ENCODE peak calls at places on chromosomes 13 and 19, in four cellular contexts. One of them, this sample, is unnamed.

GRCh38 chr19:5134683-5135082 is 165.8 kb downstream of the KDM4B start:
- DNase-seq in prostate gland: no peak
- DNase-seq in sigmoid colon: no peak
- DNase-seq in CD4-positive, alpha-beta T cell: no peak
- DNase-seq in this sample: no peak

GRCh38 chr13:114099191-114099590 is 33.2 kb downstream of the RASA3 start:
- DNase-seq in sigmoid colon: peak
- DNase-seq in CD4-positive, alpha-beta T cell: no peak
- DNase-seq in prostate gland: peak
- DNase-seq in this sample: peak

GRCh38 chr13:29917573-29918091 is 67.2 kb upstream of the UBL3 start:
- DNase-seq in prostate gland: no peak
- DNase-seq in sigmoid colon: no peak
- DNase-seq in CD4-positive, alpha-beta T cell: no peak
- DNase-seq in this sample: no peak

GRCh38 chr19:33301011-33301899 is 1.1 kb downstream of the CEBPA start:
- DNase-seq in CD4-positive, alpha-beta T cell: no peak
- DNase-seq in prostate gland: peak
- DNase-seq in sigmoid colon: peak
- DNase-seq in this sample: peak

GRCh38 chr13:33182729-33183128 is 102.8 kb downstream of the STARD13 start:
- DNase-seq in CD4-positive, alpha-beta T cell: no peak
- DNase-seq in prostate gland: no peak
- DNase-seq in sigmoid colon: no peak
- DNase-seq in this sample: no peak

GRCh38 chr13:111864566-111864965 is 202.4 kb upstream of the SOX1 start:
- DNase-seq in prostate gland: no peak
- DNase-seq in sigmoid colon: no peak
- DNase-seq in CD4-positive, alpha-beta T cell: no peak
- DNase-seq in this sample: no peak

GRCh38 chr13:33649212-33649917 is 168.6 kb upstream of the RFC3 start:
- DNase-seq in prostate gland: no peak
- DNase-seq in CD4-positive, alpha-beta T cell: no peak
- DNase-seq in sigmoid colon: no peak
- DNase-seq in this sample: no peak

GRCh38 chr19:30467239-30467638 is 95.1 kb downstream of the ZNF536 start:
- DNase-seq in sigmoid colon: no peak
- DNase-seq in CD4-positive, alpha-beta T cell: no peak
- DNase-seq in prostate gland: no peak
- DNase-seq in this sample: no peak

GRCh38 chr19:33110201-33110910 is 21.6 kb upstream of the WDR88 start:
- DNase-seq in prostate gland: no peak
- DNase-seq in CD4-positive, alpha-beta T cell: no peak
- DNase-seq in sigmoid colon: no peak
- DNase-seq in this sample: no peak

GRCh38 chr19:4455742-4456565 is 1.6 kb downstream of the UBXN6 start:
- DNase-seq in CD4-positive, alpha-beta T cell: no peak
- DNase-seq in prostate gland: peak
- DNase-seq in sigmoid colon: peak
- DNase-seq in this sample: no peak

GRCh38 chr13:41568990-41569387 is 111.6 kb downstream of the RGCC start:
- DNase-seq in prostate gland: peak
- DNase-seq in sigmoid colon: no peak
- DNase-seq in CD4-positive, alpha-beta T cell: no peak
- DNase-seq in this sample: no peak

GRCh38 chr19:38661166-38661565 is 13.7 kb downstream of the ACTN4 start:
- DNase-seq in sigmoid colon: no peak
- DNase-seq in CD4-positive, alpha-beta T cell: no peak
- DNase-seq in prostate gland: no peak
- DNase-seq in this sample: no peak

GRCh38 chr19:3556978-3557460 is 367 bp downstream of the MFSD12 start:
- DNase-seq in CD4-positive, alpha-beta T cell: peak
- DNase-seq in prostate gland: peak
- DNase-seq in sigmoid colon: peak
- DNase-seq in this sample: peak

GRCh38 chr13:64332048-64332447 is 2898.1 kb downstream of the PCDH9 start:
- DNase-seq in CD4-positive, alpha-beta T cell: no peak
- DNase-seq in sigmoid colon: no peak
- DNase-seq in prostate gland: no peak
- DNase-seq in this sample: no peak

GRCh38 chr13:92103673-92104296 is 705.4 kb downstream of the GPC5 start:
- DNase-seq in CD4-positive, alpha-beta T cell: no peak
- DNase-seq in prostate gland: no peak
- DNase-seq in sigmoid colon: no peak
- DNase-seq in this sample: no peak

GRCh38 chr19:1907563-1908363 is 2.6 kb downstream of the ADAT3 start:
- DNase-seq in sigmoid colon: no peak
- DNase-seq in CD4-positive, alpha-beta T cell: no peak
- DNase-seq in prostate gland: no peak
- DNase-seq in this sample: no peak

GRCh38 chr19:1905071-1905862 is at the start of the genes ADAT3 and SCAMP4:
- DNase-seq in prostate gland: peak
- DNase-seq in CD4-positive, alpha-beta T cell: peak
- DNase-seq in sigmoid colon: peak
- DNase-seq in this sample: peak

GRCh38 chr19:1908364-1908678 is 3.1 kb downstream of the ADAT3 start:
- DNase-seq in sigmoid colon: no peak
- DNase-seq in prostate gland: no peak
- DNase-seq in CD4-positive, alpha-beta T cell: no peak
- DNase-seq in this sample: no peak

GRCh38 chr19:1905863-1906375 is 720 bp downstream of the ADAT3 start:
- DNase-seq in CD4-positive, alpha-beta T cell: no peak
- DNase-seq in sigmoid colon: no peak
- DNase-seq in prostate gland: no peak
- DNase-seq in this sample: no peak

GRCh38 chr19:1906985-1907562 is 1.9 kb downstream of the ADAT3 start:
- DNase-seq in prostate gland: no peak
- DNase-seq in sigmoid colon: no peak
- DNase-seq in CD4-positive, alpha-beta T cell: no peak
- DNase-seq in this sample: no peak
- H3K27ac ChIP-seq in prostate gland: peak
- H3K27ac ChIP-seq in sigmoid colon: no peak
- H3K27ac ChIP-seq in CD4-positive, alpha-beta T cell: no peak
- H3K27ac ChIP-seq in this sample: peak

DNA sequence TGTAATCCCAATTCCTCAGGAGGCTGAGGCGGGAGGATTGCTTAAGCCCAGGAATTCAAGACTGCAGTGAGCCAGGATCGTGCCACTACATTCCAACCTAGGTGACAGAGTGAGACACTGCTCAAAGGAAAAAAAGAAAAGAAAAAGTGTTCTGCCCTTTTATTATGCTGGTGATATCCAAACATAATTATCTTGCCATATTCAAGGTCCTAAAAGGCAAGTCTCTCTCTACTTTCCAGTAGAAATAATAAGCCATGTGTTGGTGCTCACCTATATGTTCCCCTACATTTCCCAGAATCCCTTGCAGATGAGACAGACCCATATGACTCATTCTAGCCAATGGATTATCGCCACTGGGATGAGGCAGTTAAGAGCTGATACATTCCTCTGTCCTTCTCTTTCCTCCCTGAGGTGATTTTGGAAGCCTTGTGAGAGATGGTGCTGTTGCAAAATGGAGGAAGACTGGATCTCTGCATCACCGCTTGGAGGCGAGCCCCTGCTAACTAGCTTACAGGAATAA is 58.3 kb upstream of the MRI1 start:
- DNase-seq in sigmoid colon: no peak
- DNase-seq in CD4-positive, alpha-beta T cell: no peak
- DNase-seq in prostate gland: no peak
- DNase-seq in this sample: no peak
- TF ChIP-seq CTCF in sigmoid colon: no peak
- TF ChIP-seq CTCF in CD4-positive, alpha-beta T cell: no peak
- TF ChIP-seq CTCF in prostate gland: no peak
- TF ChIP-seq CTCF in this sample: no peak

GRCh38 chr19:53989600-53990533 is 1.6 kb upstream of the CACNG6 start:
- DNase-seq in prostate gland: no peak
- DNase-seq in sigmoid colon: no peak
- DNase-seq in CD4-positive, alpha-beta T cell: no peak
- DNase-seq in this sample: no peak

GRCh38 chr19:53991224-53992113 is at the start of gene CACNG6:
- DNase-seq in sigmoid colon: no peak
- DNase-seq in CD4-positive, alpha-beta T cell: no peak
- DNase-seq in prostate gland: no peak
- DNase-seq in this sample: no peak

GRCh38 chr19:53992815-53993214 is 1.4 kb downstream of the CACNG6 start:
- DNase-seq in sigmoid colon: no peak
- DNase-seq in prostate gland: no peak
- DNase-seq in CD4-positive, alpha-beta T cell: no peak
- DNase-seq in this sample: no peak

GRCh38 chr19:53993448-53993847 is 2.0 kb downstream of the CACNG6 start:
- DNase-seq in prostate gland: no peak
- DNase-seq in sigmoid colon: no peak
- DNase-seq in CD4-positive, alpha-beta T cell: no peak
- DNase-seq in this sample: no peak

DNA sequence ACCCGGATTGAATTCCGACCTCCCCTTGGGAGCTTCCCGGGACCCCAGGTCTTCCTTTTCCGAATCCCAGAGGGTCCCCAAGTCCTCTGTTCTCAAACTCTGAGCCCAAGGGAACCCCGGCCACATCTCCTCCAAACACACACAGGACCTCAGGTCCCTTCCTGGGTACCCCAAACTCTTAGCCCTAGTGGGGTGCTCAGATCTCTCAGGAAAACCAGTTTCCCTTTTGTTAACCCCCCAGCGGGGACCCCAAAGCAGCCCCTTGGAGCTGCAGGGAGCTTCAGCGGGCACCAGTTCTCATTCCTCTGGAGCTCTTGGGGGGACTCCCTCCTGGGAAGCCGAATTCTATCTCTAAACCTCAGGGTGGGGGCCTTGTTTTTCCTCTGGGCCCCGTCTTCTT is 774 bp downstream of the CACNG6 start:
- DNase-seq in sigmoid colon: no peak
- DNase-seq in prostate gland: no peak
- DNase-seq in CD4-positive, alpha-beta T cell: no peak
- DNase-seq in this sample: no peak
- H3K27ac ChIP-seq in sigmoid colon: no peak
- H3K27ac ChIP-seq in prostate gland: no peak
- H3K27ac ChIP-seq in CD4-positive, alpha-beta T cell: no peak
- H3K27ac ChIP-seq in this sample: no peak

DNA sequence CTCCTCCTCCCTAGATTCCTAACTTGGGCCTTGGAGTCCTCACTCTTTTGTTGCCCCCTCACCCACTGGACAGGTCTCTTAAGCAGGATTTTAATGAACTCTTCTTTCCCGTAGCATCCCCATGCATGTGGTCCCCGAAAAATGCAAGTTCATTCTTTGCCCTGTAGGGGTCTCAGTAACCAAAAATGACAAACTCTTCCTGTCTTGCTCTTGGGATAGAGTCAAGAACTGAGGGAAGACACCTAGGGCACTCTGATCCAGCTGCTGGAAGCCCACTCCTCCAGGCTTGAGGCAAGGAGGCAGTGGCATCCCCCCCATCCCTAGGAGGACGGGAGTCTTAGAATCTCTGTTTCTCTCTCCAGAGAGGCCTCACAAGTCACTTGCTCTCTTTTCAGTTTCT is 987.0 kb downstream of the DIAPH3 start:
- DNase-seq in sigmoid colon: no peak
- DNase-seq in prostate gland: no peak
- DNase-seq in CD4-positive, alpha-beta T cell: no peak
- DNase-seq in this sample: no peak
- TF ChIP-seq CTCF in sigmoid colon: no peak
- TF ChIP-seq CTCF in prostate gland: no peak
- TF ChIP-seq CTCF in CD4-positive, alpha-beta T cell: no peak
- TF ChIP-seq CTCF in this sample: no peak

GRCh38 chr19:48681127-48681470 is 8.3 kb upstream of the NTN5 start:
- DNase-seq in CD4-positive, alpha-beta T cell: no peak
- DNase-seq in sigmoid colon: no peak
- DNase-seq in prostate gland: no peak
- DNase-seq in this sample: no peak
- H3K27ac ChIP-seq in CD4-positive, alpha-beta T cell: no peak
- H3K27ac ChIP-seq in sigmoid colon: no peak
- H3K27ac ChIP-seq in prostate gland: no peak
- H3K27ac ChIP-seq in this sample: no peak

DNA sequence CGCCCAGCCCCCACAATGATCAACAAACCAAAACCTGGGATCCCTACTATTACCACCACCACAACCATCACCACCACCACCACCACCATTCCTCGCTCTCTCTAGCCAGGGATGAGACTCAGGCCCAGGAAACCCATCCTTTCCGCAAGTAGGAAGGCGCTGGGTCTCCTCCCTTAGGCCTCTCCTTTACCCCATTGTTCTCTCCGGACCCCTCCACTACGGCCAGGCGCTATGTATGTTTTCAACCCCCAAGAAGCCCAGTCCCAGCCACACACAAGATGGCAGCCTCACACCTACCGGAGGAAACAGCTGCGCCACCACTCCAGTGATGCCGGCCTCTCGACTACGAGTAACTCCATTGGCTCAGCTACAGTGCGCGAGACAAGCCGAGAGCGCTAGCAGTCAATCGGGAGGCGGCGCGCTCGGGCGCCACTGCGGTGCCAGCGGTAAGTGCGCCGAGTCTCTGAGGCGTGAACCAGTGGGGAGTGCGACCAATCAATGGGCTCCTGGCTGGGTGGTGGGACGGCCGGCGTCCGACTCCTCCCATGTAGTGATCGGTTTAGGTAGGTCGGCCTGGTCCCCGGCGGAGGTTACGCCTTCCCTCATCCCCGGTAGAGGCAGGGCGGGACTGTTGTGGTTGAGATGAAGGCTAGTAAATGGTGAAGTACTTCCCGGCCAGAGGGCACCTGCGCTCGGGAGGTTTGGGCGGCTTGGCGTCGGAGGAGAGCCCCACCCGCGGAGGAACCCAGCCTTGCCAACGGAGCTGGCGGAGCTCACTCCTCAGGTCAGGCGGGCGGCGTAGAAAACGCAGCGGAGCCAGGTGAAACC is at the start of the genes CAB39L and SETDB2:
- DNase-seq in prostate gland: peak
- DNase-seq in CD4-positive, alpha-beta T cell: peak
- DNase-seq in sigmoid colon: peak
- DNase-seq in this sample: peak
- TF ChIP-seq CTCF in prostate gland: peak
- TF ChIP-seq CTCF in CD4-positive, alpha-beta T cell: peak
- TF ChIP-seq CTCF in sigmoid colon: no peak
- TF ChIP-seq CTCF in this sample: peak

This sample was measured in spleen.